ENCODE peak calls at places on chromosomes 3 and 15, in four cellular contexts. S is mesenchymal stem cell, O is hepatocyte, Y is GM12878. W is an unnamed sample.

GRCh38 chr3:174186339-174186984 is 672.7 kb upstream of the NAALADL2 start:
- DNase-seq in S (no peak), O (no peak), Y (no peak), W (no peak)

GRCh38 chr3:43266995-43267394 is 19.3 kb upstream of the SNRK start:
- DNase-seq in S (no peak), O (no peak), Y (no peak), W (no peak)

GRCh38 chr3:118477768-118478167 is 556.9 kb downstream of the IGSF11 start:
- DNase-seq in S (no peak), O (no peak), Y (no peak), W (no peak)

GRCh38 chr15:23857028-23857641 is 170.0 kb upstream of the NDN start:
- DNase-seq in S (peak; percentile 43), O (peak; percentile 71), Y (no peak), W (peak; percentile 57)

GRCh38 chr15:66704019-66704782 is 2.2 kb downstream of the SMAD6 start:
- DNase-seq in S (no peak), O (no peak), Y (no peak), W (no peak)

GRCh38 chr15:74040115-74040850 is 42.1 kb downstream of the GOLGA6A start:
- DNase-seq in S (peak; percentile 93), O (peak; percentile 49), Y (no peak), W (peak; percentile 98)

GRCh38 chr3:44845528-44846520 is 15.9 kb upstream of the TMEM42 start:
- DNase-seq in S (peak; percentile 46), O (peak; percentile 64), Y (no peak), W (peak; percentile 4)

GRCh38 chr3:32968367-32969087 is 17.1 kb downstream of the CCR4 start:
- DNase-seq in S (no peak), O (no peak), Y (no peak), W (no peak)

GRCh38 chr3:126971891-126972351 is 11.0 kb upstream of the PLXNA1 start:
- DNase-seq in S (peak; percentile 88), O (no peak), Y (no peak), W (peak; percentile 77)

GRCh38 chr15:88690331-88690730 is 51.5 kb downstream of the ISG20 start:
- DNase-seq in S (no peak), O (no peak), Y (no peak), W (no peak)

GRCh38 chr3:31531465-31531991 is 1.2 kb upstream of the STT3B start:
- DNase-seq in S (no peak), O (peak; percentile 13), Y (no peak), W (no peak)

GRCh38 chr3:46935168-46935858 is 41.2 kb downstream of the CCDC12 start:
- DNase-seq in S (peak; percentile 97), O (peak; percentile 95), Y (no peak), W (peak; percentile 98)

GRCh38 chr15:89841306-89841705 is 26.7 kb upstream of the ANPEP start:
- DNase-seq in S (no peak), O (no peak), Y (no peak), W (no peak)

GRCh38 chr3:52471371-52472238 is 16.2 kb downstream of the NISCH start:
- DNase-seq in S (peak; percentile 44), O (peak; percentile 69), Y (no peak), W (peak; percentile 69)

GRCh38 chr3:115187149-115187757 is 40.2 kb upstream of the ZBTB20 start:
- DNase-seq in S (no peak), O (no peak), Y (peak; percentile 73), W (no peak)

DNA sequence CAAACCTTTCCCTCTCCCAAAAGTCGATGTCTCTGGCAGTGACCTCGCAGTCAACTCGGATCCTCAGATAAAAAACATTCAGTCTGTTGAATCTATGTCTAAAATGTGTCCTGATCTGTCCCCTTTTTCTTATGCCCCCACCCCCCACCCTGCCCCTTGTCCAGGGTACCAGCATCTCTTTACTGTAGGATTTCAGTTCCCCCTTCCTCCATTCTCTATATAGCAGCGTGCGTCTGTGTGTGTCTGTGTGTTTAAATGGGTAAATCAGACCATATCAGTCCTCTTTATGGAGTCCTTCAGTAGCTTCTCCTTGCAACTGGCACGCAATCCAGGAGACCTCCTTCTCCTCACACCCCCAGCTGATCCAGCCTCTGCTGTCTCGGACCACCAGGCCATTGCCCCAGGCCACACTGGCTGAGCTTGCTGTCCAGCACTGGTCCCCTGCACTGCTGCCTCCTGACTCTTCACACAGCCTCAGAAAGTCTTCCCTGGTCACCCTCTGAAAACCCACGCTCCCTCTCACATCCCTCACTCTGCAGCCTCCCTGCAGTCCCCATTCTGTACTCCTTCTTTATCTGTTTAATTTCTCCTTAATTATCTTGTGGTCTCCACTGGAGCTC is 1.5 kb downstream of the LRRK1 start:
- DNase-seq in S (no peak), O (no peak), Y (no peak), W (no peak)
- H3K4me3 ChIP-seq in S (no peak overlapping the region), O (no peak overlapping the region), Y (peak overlapping the region; percentile 84), W (no peak overlapping the region)

GRCh38 chr3:21017115-21017852 is 733.7 kb downstream of the ZNF385D start:
- DNase-seq in S (no peak), O (no peak), Y (no peak), W (peak; percentile 4)
- H2AFZ ChIP-seq in S (no peak overlapping the region), O (no peak overlapping the region), Y (no peak overlapping the region), W (no peak overlapping the region)

GRCh38 chr3:9918261-9919038 is 1.6 kb downstream of the IL17RC start:
- DNase-seq in S (no peak), O (no peak), Y (no peak), W (no peak)
- H3K4me3 ChIP-seq in S (no peak overlapping the region), O (no peak overlapping the region), Y (no peak overlapping the region), W (no peak overlapping the region)

GRCh38 chr15:47184003-47184404 is 533.3 kb upstream of the SEMA6D start:
- DNase-seq in S (peak; percentile 61), O (peak; percentile 65), Y (no peak), W (peak; percentile 28)
- H2AFZ ChIP-seq in S (peak overlapping the region; percentile 56), O (peak overlapping the region; percentile 90), Y (no peak overlapping the region), W (peak overlapping the region; percentile 65)

GRCh38 chr3:150082898-150083652 is 112.4 kb upstream of the PFN2 start:
- DNase-seq in S (no peak), O (no peak), Y (no peak), W (no peak)
- H3K4me3 ChIP-seq in S (no peak overlapping the region), O (no peak overlapping the region), Y (no peak overlapping the region), W (peak overlapping the region; percentile 72)

GRCh38 chr3:11379238-11379823 is 107.1 kb downstream of the ATG7 start:
- DNase-seq in S (peak; percentile 76), O (peak; percentile 43), Y (peak; percentile 13), W (peak; percentile 61)

GRCh38 chr3:11379824-11380281 is 107.7 kb downstream of the ATG7 start:
- DNase-seq in S (peak; percentile 51), O (no peak), Y (no peak), W (no peak)

GRCh38 chr3:11375333-11376076 is 103.3 kb downstream of the ATG7 start:
- DNase-seq in S (no peak), O (no peak), Y (no peak), W (peak; percentile 32)

GRCh38 chr3:11380314-11380713 is 108.1 kb downstream of the ATG7 start:
- DNase-seq in S (peak; percentile 68), O (peak; percentile 21), Y (no peak), W (no peak)

DNA sequence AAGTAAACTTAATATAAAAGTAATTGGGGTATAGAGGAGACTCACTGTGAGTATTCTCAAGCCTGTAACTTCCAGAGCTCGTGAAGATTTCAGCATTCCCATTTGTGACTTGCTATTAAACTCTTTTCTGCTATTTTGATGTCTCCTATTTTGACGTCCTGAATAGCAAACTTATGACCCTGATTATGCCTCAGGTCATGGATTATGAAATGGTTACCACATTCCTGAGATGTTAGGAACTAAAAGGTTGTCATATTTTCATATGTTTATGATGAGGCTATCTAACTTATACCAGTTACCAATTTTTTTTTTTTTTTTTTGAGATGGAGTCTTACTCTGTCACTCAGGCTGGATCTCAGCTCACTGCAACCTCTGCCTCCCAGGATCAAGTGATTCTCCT is 105.5 kb downstream of the ATG7 start:
- DNase-seq in S (no peak), O (no peak), Y (no peak), W (no peak)
- H2AFZ ChIP-seq in S (no peak overlapping the region), O (no peak overlapping the region), Y (no peak overlapping the region), W (no peak overlapping the region)

GRCh38 chr3:28768439-28768838 is 419.8 kb upstream of the AZI2 start:
- DNase-seq in S (no peak), O (no peak), Y (no peak), W (no peak)
- H3K4me3 ChIP-seq in S (no peak overlapping the region), O (no peak overlapping the region), Y (no peak overlapping the region), W (no peak overlapping the region)

DNA sequence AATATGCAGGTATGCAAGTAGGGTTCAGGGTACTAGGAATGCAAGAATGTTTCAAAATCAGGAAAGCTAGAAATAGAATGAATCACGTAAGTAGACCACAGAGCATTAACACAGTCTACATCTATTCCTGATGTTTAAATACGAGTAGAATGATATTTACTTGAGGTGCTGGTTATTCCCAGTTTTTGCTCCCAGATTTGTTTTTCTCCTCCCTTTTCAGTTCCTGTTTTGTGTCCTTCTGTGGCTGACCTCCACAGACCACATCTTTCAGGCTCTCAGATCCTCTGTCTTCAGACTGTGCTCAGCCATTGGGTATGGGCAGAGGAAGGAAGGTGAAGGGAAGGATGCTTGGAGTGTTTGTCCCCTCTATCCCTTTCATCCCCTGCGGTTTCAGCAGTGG is 276.5 kb downstream of the ZNF621 start:
- DNase-seq in S (peak; percentile 45), O (no peak), Y (no peak), W (no peak)
- H2AFZ ChIP-seq in S (no peak overlapping the region), O (no peak overlapping the region), Y (no peak overlapping the region), W (no peak overlapping the region)

W was measured in GM23248.